ENCODE peak calls at places on chromosomes 1 and 21, in five cellular contexts. B is heart right ventricle, K is fibroblast of lung, M is H9, O is Calu3. E is an unnamed sample.

GRCh38 chr1:36126005-36126716 is 1.1 kb upstream of the COL8A2 start:
- DNase-seq in B (no peak), K (no peak), M (no peak), O (no peak), E (no peak)

GRCh38 chr1:23452011-23452411 is 27.5 kb upstream of the TCEA3 start:
- DNase-seq in B (no peak), K (peak), M (no peak), O (peak), E (no peak)

GRCh38 chr1:236460103-236460502 is 63.7 kb upstream of the LGALS8 start:
- DNase-seq in B (no peak), K (no peak), M (no peak), O (no peak), E (no peak)

GRCh38 chr1:211591980-211592493 is 13.1 kb upstream of the SLC30A1 start:
- DNase-seq in B (no peak), K (peak), M (no peak), O (no peak), E (no peak)

GRCh38 chr1:193654951-193655705 is 468.7 kb upstream of the B3GALT2 start:
- DNase-seq in B (peak), K (peak), M (no peak), O (no peak), E (no peak)

GRCh38 chr1:55284856-55285255 is 69.7 kb upstream of the USP24 start:
- DNase-seq in B (peak), K (peak), M (no peak), O (peak), E (peak)

GRCh38 chr1:78370356-78370755 is 120.4 kb upstream of the PTGFR start:
- DNase-seq in B (no peak), K (peak), M (no peak), O (no peak), E (no peak)

GRCh38 chr1:240093120-240093961 is 1.7 kb downstream of the FMN2 start:
- DNase-seq in B (no peak), K (no peak), M (peak), O (no peak), E (peak)

GRCh38 chr21:38474796-38475195 is 23.5 kb downstream of the ERG start:
- DNase-seq in B (no peak), K (no peak), M (no peak), O (no peak), E (no peak)

GRCh38 chr1:240562111-240562590 is 49.8 kb downstream of the GREM2 start:
- DNase-seq in B (no peak), K (peak), M (no peak), O (no peak), E (no peak)

GRCh38 chr1:97119775-97120174 is 398.2 kb downstream of the PTBP2 start:
- DNase-seq in B (no peak), K (no peak), M (no peak), O (no peak), E (no peak)

GRCh38 chr1:225767591-225768540 is 9.8 kb upstream of the SRP9 start:
- DNase-seq in B (peak), K (peak), M (peak), O (no peak), E (no peak)

GRCh38 chr1:236543065-236543669 is 19.4 kb downstream of the LGALS8 start:
- DNase-seq in B (peak), K (no peak), M (peak), O (no peak), E (no peak)

GRCh38 chr1:28326980-28327379 is 1.9 kb upstream of the MED18 start:
- DNase-seq in B (no peak), K (no peak), M (no peak), O (no peak), E (no peak)

GRCh38 chr1:10948463-10948775 is 64.0 kb upstream of the TARDBP start:
- DNase-seq in B (no peak), K (no peak), M (no peak), O (no peak), E (no peak)

GRCh38 chr1:99119193-99119592 is 114.5 kb upstream of the PLPPR5 start:
- DNase-seq in B (no peak), K (peak), M (no peak), O (no peak), E (peak)

GRCh38 chr1:16145030-16145987 is 10.6 kb downstream of the EPHA2 start:
- DNase-seq in B (peak), K (peak), M (peak), O (peak), E (no peak)

GRCh38 chr1:29679828-29680558 is 443.7 kb downstream of the PTPRU start:
- DNase-seq in B (no peak), K (no peak), M (peak), O (no peak), E (no peak)

E was measured in cerebellar cortex.